ENCODE peak calls at places on chromosomes 5 and 9, in seven cellular contexts. One of them, this sample, is unnamed.

GRCh38 chr5:6399978-6400910 is 21.9 kb upstream of the MED10 start:
- DNase-seq in pancreas: no peak
- DNase-seq in hepatocyte: no peak
- DNase-seq in tibial nerve: no peak
- DNase-seq in transverse colon: no peak
- DNase-seq in A673: no peak
- DNase-seq in HCT116: no peak
- DNase-seq in this sample: no peak

GRCh38 chr9:95816716-95817115 is 58.8 kb upstream of the ERCC6L2 start:
- DNase-seq in transverse colon: no peak
- DNase-seq in A673: no peak
- DNase-seq in HCT116: no peak
- DNase-seq in hepatocyte: no peak
- DNase-seq in tibial nerve: no peak
- DNase-seq in pancreas: no peak
- DNase-seq in this sample: no peak

GRCh38 chr9:99011161-99011709 is 67.5 kb downstream of the COL15A1 start:
- DNase-seq in A673: peak; percentile 22
- DNase-seq in pancreas: no peak
- DNase-seq in hepatocyte: no peak
- DNase-seq in tibial nerve: no peak
- DNase-seq in HCT116: no peak
- DNase-seq in transverse colon: no peak
- DNase-seq in this sample: no peak

GRCh38 chr5:148558892-148559291 is 95.4 kb downstream of the HTR4 start:
- DNase-seq in A673: no peak
- DNase-seq in transverse colon: no peak
- DNase-seq in pancreas: peak; percentile 18
- DNase-seq in tibial nerve: no peak
- DNase-seq in hepatocyte: no peak
- DNase-seq in HCT116: no peak
- DNase-seq in this sample: no peak

GRCh38 chr5:127645300-127645726 is 3.6 kb upstream of the CTXN3 start:
- DNase-seq in transverse colon: no peak
- DNase-seq in pancreas: no peak
- DNase-seq in tibial nerve: no peak
- DNase-seq in A673: peak; percentile 67
- DNase-seq in HCT116: no peak
- DNase-seq in hepatocyte: no peak
- DNase-seq in this sample: no peak

GRCh38 chr5:143434261-143435206 is 31.0 kb upstream of the NR3C1 start:
- DNase-seq in A673: no peak
- DNase-seq in pancreas: no peak
- DNase-seq in HCT116: no peak
- DNase-seq in transverse colon: no peak
- DNase-seq in hepatocyte: no peak
- DNase-seq in tibial nerve: no peak
- DNase-seq in this sample: peak; percentile 73

GRCh38 chr9:112809351-112809848 is 58.8 kb downstream of the SNX30 start:
- DNase-seq in pancreas: no peak
- DNase-seq in A673: no peak
- DNase-seq in HCT116: no peak
- DNase-seq in tibial nerve: no peak
- DNase-seq in transverse colon: no peak
- DNase-seq in hepatocyte: no peak
- DNase-seq in this sample: no peak

GRCh38 chr5:107383414-107383813 is 287.3 kb downstream of the EFNA5 start:
- DNase-seq in A673: no peak
- DNase-seq in HCT116: no peak
- DNase-seq in pancreas: no peak
- DNase-seq in hepatocyte: no peak
- DNase-seq in tibial nerve: no peak
- DNase-seq in transverse colon: no peak
- DNase-seq in this sample: no peak

GRCh38 chr5:139600336-139600949 is 39.3 kb downstream of the UBE2D2 start:
- DNase-seq in pancreas: no peak
- DNase-seq in transverse colon: no peak
- DNase-seq in hepatocyte: no peak
- DNase-seq in A673: no peak
- DNase-seq in tibial nerve: no peak
- DNase-seq in HCT116: no peak
- DNase-seq in this sample: no peak

GRCh38 chr5:79263-79662 is 12.7 kb upstream of the PLEKHG4B start:
- DNase-seq in tibial nerve: no peak
- DNase-seq in A673: no peak
- DNase-seq in transverse colon: no peak
- DNase-seq in HCT116: no peak
- DNase-seq in pancreas: no peak
- DNase-seq in hepatocyte: no peak
- DNase-seq in this sample: no peak

GRCh38 chr5:17831279-17831678 is 197.0 kb downstream of the TAF11L14 start:
- DNase-seq in transverse colon: no peak
- DNase-seq in tibial nerve: no peak
- DNase-seq in A673: peak; percentile 55
- DNase-seq in pancreas: no peak
- DNase-seq in HCT116: no peak
- DNase-seq in hepatocyte: peak; percentile 15
- DNase-seq in this sample: no peak

GRCh38 chr5:74630387-74631087 is 10.0 kb downstream of the ENC1 start:
- DNase-seq in tibial nerve: no peak
- DNase-seq in transverse colon: no peak
- DNase-seq in A673: peak; percentile 44
- DNase-seq in hepatocyte: no peak
- DNase-seq in HCT116: no peak
- DNase-seq in pancreas: no peak
- DNase-seq in this sample: no peak

DNA sequence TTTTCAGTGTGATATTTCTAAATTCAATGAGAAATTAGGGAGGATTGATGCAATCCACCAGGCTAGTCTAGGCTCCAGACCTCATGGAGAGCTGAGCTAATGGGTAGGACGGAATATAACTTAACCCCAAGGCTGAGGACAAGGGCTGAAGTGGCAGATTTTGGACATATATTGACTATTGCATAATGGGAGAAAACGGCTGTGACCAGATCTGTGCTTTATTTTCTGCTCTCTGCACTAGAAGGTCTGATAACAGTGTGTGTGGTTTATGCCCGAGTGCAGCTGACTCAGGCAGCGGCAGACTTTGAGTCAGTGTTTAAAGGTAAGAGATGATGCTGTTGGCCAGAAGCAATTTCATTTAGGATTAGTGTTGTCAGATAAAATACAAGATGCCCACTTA is 70.6 kb downstream of the ACTBL2 start:
- DNase-seq in A673: no peak
- DNase-seq in hepatocyte: peak; percentile 47
- DNase-seq in tibial nerve: no peak
- DNase-seq in pancreas: no peak
- DNase-seq in transverse colon: no peak
- DNase-seq in HCT116: no peak
- DNase-seq in this sample: no peak
- H3K27ac ChIP-seq in A673: no peak overlapping the region
- H3K27ac ChIP-seq in hepatocyte: no peak overlapping the region
- H3K27ac ChIP-seq in tibial nerve: no peak overlapping the region
- H3K27ac ChIP-seq in pancreas: no peak overlapping the region
- H3K27ac ChIP-seq in transverse colon: no peak overlapping the region
- H3K27ac ChIP-seq in HCT116: no peak overlapping the region
- H3K27ac ChIP-seq in this sample: no peak overlapping the region

DNA sequence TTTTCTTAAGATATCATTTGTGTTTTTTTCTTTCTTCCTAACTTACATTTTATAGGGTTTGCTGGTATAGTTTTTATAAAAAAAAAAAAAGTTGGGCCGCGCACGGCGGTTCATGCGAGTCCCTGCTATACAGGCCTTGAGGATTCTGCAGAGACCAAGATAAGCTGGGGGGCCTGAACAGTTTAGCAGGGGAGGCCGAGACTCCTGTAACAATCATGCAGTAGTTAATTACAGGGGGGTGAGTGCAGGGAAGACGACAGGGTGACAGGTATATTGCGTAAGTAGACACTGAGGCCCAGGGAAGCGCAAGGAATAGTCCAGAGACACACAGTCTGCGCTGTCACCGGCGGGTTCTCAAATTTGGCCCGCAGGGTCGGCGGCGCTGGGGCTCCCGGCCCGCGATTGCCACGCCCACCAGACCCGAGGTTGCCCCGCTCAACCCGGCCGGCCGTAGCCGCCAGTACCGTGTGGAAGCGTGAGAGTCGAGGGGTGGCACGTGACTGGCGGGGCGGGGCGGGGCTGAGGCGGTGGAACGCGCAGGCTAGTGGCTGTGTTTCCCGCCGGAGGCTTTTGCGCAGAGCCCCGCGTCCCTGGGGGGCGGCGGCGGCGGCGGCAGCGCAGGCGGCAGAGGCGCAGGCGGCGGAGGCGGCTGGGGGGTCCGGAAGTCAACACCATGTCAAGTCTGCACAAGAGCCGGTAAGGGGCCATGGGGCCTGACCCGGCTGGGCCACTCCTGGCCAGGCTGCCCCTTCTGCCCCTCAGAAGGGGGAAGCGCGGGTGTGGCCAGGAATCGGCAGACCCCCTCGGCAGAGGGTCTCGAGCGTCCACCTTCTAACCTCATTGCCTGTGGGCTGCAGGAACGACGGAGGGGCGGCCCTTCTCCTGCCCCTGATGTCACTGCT is at the start of gene TBC1D13:
- DNase-seq in HCT116: peak; percentile 44
- DNase-seq in A673: peak; percentile 90
- DNase-seq in tibial nerve: peak; percentile 85
- DNase-seq in pancreas: peak; percentile 85
- DNase-seq in transverse colon: peak; percentile 91
- DNase-seq in hepatocyte: peak; percentile 92
- DNase-seq in this sample: peak; percentile 87
- TF ChIP-seq CTCF in HCT116: no peak
- TF ChIP-seq CTCF in A673: no peak
- TF ChIP-seq CTCF in tibial nerve: peak; percentile 13
- TF ChIP-seq CTCF in pancreas: no peak
- TF ChIP-seq CTCF in transverse colon: no peak
- TF ChIP-seq CTCF in hepatocyte: no peak
- TF ChIP-seq CTCF in this sample: no peak

DNA sequence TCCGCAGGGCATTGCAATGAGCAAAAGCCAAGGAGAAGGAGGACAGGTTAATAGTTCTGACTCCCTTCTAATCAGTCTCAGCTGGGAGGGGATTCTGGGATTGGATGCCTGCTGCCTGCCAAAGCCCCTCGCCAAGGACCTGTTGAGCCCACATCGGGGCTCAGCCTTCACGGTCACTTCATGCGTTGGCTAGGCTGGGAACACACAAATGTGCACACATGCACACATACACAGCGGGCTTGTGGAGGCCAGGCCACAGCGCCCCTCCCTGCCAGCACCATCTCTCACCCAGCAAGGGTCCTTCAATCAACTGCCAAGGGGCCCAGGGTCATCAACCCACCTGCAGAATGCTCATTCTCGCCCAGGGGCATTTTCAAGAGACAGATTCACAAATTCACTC is 113.9 kb downstream of the C5orf15 start:
- DNase-seq in tibial nerve: no peak
- DNase-seq in hepatocyte: no peak
- DNase-seq in transverse colon: no peak
- DNase-seq in HCT116: no peak
- DNase-seq in pancreas: no peak
- DNase-seq in A673: no peak
- DNase-seq in this sample: no peak
- H3K9me3 ChIP-seq in tibial nerve: no peaks in the 10 kb centered on the region
- H3K9me3 ChIP-seq in hepatocyte: no peaks in the 10 kb centered on the region
- H3K9me3 ChIP-seq in transverse colon: no peaks in the 10 kb centered on the region
- H3K9me3 ChIP-seq in HCT116: no peaks in the 10 kb centered on the region
- H3K9me3 ChIP-seq in pancreas: no peaks in the 10 kb centered on the region
- H3K9me3 ChIP-seq in A673: no peaks in the 10 kb centered on the region
- H3K9me3 ChIP-seq in this sample: no peaks in the 10 kb centered on the region

GRCh38 chr5:68265822-68266395 is 50.4 kb downstream of the PIK3R1 start:
- DNase-seq in pancreas: no peak
- DNase-seq in tibial nerve: no peak
- DNase-seq in transverse colon: no peak
- DNase-seq in A673: no peak
- DNase-seq in hepatocyte: no peak
- DNase-seq in HCT116: no peak
- DNase-seq in this sample: no peak

GRCh38 chr5:68265347-68265746 is 49.8 kb downstream of the PIK3R1 start:
- DNase-seq in hepatocyte: no peak
- DNase-seq in transverse colon: no peak
- DNase-seq in A673: no peak
- DNase-seq in pancreas: no peak
- DNase-seq in tibial nerve: no peak
- DNase-seq in HCT116: no peak
- DNase-seq in this sample: no peak

GRCh38 chr5:68268363-68269130 is 53.0 kb downstream of the PIK3R1 start:
- DNase-seq in A673: no peak
- DNase-seq in tibial nerve: no peak
- DNase-seq in HCT116: no peak
- DNase-seq in pancreas: no peak
- DNase-seq in transverse colon: no peak
- DNase-seq in hepatocyte: no peak
- DNase-seq in this sample: no peak

GRCh38 chr5:68267044-68267443 is 51.5 kb downstream of the PIK3R1 start:
- DNase-seq in transverse colon: no peak
- DNase-seq in hepatocyte: no peak
- DNase-seq in HCT116: no peak
- DNase-seq in A673: no peak
- DNase-seq in pancreas: no peak
- DNase-seq in tibial nerve: no peak
- DNase-seq in this sample: no peak

DNA sequence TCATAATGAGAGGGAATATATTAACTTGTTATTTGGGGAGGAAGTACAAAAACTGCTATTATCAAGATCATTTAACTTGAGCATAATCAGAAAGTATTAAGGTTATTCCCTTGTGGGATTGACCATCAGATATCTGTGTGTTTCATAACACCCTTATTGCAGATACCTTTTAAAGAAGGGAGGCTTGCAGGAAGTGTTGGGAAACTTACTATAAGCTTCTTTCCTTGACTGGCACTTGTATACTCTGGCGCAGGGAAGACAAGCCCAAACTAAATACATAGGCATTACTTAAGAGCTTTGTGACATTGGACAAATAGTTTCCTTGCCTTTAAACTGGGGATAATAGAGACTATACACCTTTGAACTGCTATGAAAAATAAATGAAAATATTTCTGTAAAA is 50.9 kb downstream of the PIK3R1 start:
- DNase-seq in A673: peak; percentile 67
- DNase-seq in tibial nerve: no peak
- DNase-seq in pancreas: no peak
- DNase-seq in hepatocyte: no peak
- DNase-seq in HCT116: no peak
- DNase-seq in transverse colon: no peak
- DNase-seq in this sample: no peak
- H3K27ac ChIP-seq in A673: peak overlapping the region; percentile 72
- H3K27ac ChIP-seq in tibial nerve: peak overlapping the region; percentile 88
- H3K27ac ChIP-seq in pancreas: no peak overlapping the region
- H3K27ac ChIP-seq in hepatocyte: peak overlapping the region; percentile 21
- H3K27ac ChIP-seq in HCT116: no peak overlapping the region
- H3K27ac ChIP-seq in transverse colon: peak overlapping the region; percentile 75
- H3K27ac ChIP-seq in this sample: no peak overlapping the region

This sample was measured in CD4-positive, alpha-beta T cell.